ENCODE peak calls at places on chromosomes 5 and 9, in six cellular contexts. One of them, this sample, is unnamed.
A peak's percentile ranks its signal among the peaks of the same experiment; 100 is the strongest.

GRCh38 chr5:93252165-93252564 is 328.9 kb downstream of the NR2F1-AS1 start:
- DNase-seq in esophagus squamous epithelium: no peak
- DNase-seq in left ventricle myocardium inferior: no peak
- DNase-seq in A549: peak; percentile 17
- DNase-seq in GM23338: peak; percentile 17
- DNase-seq in dorsolateral prefrontal cortex: no peak
- DNase-seq in this sample: peak; percentile 33

GRCh38 chr5:112210430-112211005 is 208.6 kb downstream of the EPB41L4A start:
- DNase-seq in left ventricle myocardium inferior: no peak
- DNase-seq in esophagus squamous epithelium: no peak
- DNase-seq in dorsolateral prefrontal cortex: no peak
- DNase-seq in GM23338: peak; percentile 69
- DNase-seq in A549: peak; percentile 66
- DNase-seq in this sample: peak; percentile 16

GRCh38 chr9:91905958-91906585 is 44.0 kb downstream of the ROR2 start:
- DNase-seq in GM23338: no peak
- DNase-seq in left ventricle myocardium inferior: peak; percentile 28
- DNase-seq in esophagus squamous epithelium: no peak
- DNase-seq in dorsolateral prefrontal cortex: no peak
- DNase-seq in A549: no peak
- DNase-seq in this sample: no peak

GRCh38 chr9:31674264-31674663 is 710.2 kb upstream of the ACO1 start:
- DNase-seq in GM23338: no peak
- DNase-seq in dorsolateral prefrontal cortex: no peak
- DNase-seq in left ventricle myocardium inferior: no peak
- DNase-seq in A549: no peak
- DNase-seq in esophagus squamous epithelium: no peak
- DNase-seq in this sample: no peak

GRCh38 chr9:127968046-127968445 is 12.7 kb downstream of the EEIG1 start:
- DNase-seq in esophagus squamous epithelium: no peak
- DNase-seq in A549: peak; percentile 82
- DNase-seq in GM23338: no peak
- DNase-seq in dorsolateral prefrontal cortex: no peak
- DNase-seq in left ventricle myocardium inferior: peak; percentile 13
- DNase-seq in this sample: peak; percentile 81

GRCh38 chr5:153629027-153629426 is 138.6 kb downstream of the GRIA1 start:
- DNase-seq in A549: peak; percentile 56
- DNase-seq in left ventricle myocardium inferior: peak; percentile 18
- DNase-seq in esophagus squamous epithelium: no peak
- DNase-seq in dorsolateral prefrontal cortex: peak; percentile 49
- DNase-seq in GM23338: peak; percentile 73
- DNase-seq in this sample: peak; percentile 26

GRCh38 chr9:130692365-130692764 is 1.2 kb upstream of the EXOSC2 start:
- DNase-seq in left ventricle myocardium inferior: no peak
- DNase-seq in A549: peak; percentile 41
- DNase-seq in GM23338: peak; percentile 97
- DNase-seq in esophagus squamous epithelium: no peak
- DNase-seq in dorsolateral prefrontal cortex: peak; percentile 58
- DNase-seq in this sample: no peak

GRCh38 chr5:177306674-177307543 is 3.3 kb downstream of the PRELID1 start:
- DNase-seq in GM23338: peak; percentile 67
- DNase-seq in dorsolateral prefrontal cortex: no peak
- DNase-seq in A549: no peak
- DNase-seq in esophagus squamous epithelium: no peak
- DNase-seq in left ventricle myocardium inferior: no peak
- DNase-seq in this sample: no peak

GRCh38 chr5:103139264-103139865 is 19.3 kb downstream of the PPIP5K2 start:
- DNase-seq in esophagus squamous epithelium: no peak
- DNase-seq in GM23338: peak; percentile 86
- DNase-seq in dorsolateral prefrontal cortex: peak; percentile 62
- DNase-seq in left ventricle myocardium inferior: peak; percentile 65
- DNase-seq in A549: peak; percentile 76
- DNase-seq in this sample: peak; percentile 67

GRCh38 chr9:127555830-127556820 is 56.0 kb upstream of the STXBP1 start:
- DNase-seq in dorsolateral prefrontal cortex: no peak
- DNase-seq in esophagus squamous epithelium: no peak
- DNase-seq in GM23338: no peak
- DNase-seq in A549: peak; percentile 90
- DNase-seq in left ventricle myocardium inferior: peak; percentile 58
- DNase-seq in this sample: peak; percentile 80

GRCh38 chr5:179495906-179496455 is 54.4 kb upstream of the RUFY1 start:
- DNase-seq in A549: peak; percentile 21
- DNase-seq in esophagus squamous epithelium: no peak
- DNase-seq in GM23338: no peak
- DNase-seq in dorsolateral prefrontal cortex: no peak
- DNase-seq in left ventricle myocardium inferior: no peak
- DNase-seq in this sample: no peak

GRCh38 chr9:114718801-114719221 is 36.8 kb upstream of the TEX48 start:
- DNase-seq in GM23338: peak; percentile 19
- DNase-seq in esophagus squamous epithelium: no peak
- DNase-seq in dorsolateral prefrontal cortex: no peak
- DNase-seq in left ventricle myocardium inferior: no peak
- DNase-seq in A549: peak; percentile 22
- DNase-seq in this sample: peak; percentile 88

GRCh38 chr5:126002222-126002897 is 420.8 kb upstream of the GRAMD2B start:
- DNase-seq in esophagus squamous epithelium: no peak
- DNase-seq in left ventricle myocardium inferior: peak; percentile 65
- DNase-seq in dorsolateral prefrontal cortex: no peak
- DNase-seq in GM23338: no peak
- DNase-seq in A549: no peak
- DNase-seq in this sample: no peak

GRCh38 chr5:147479431-147479830 is 30.4 kb downstream of the DPYSL3 start:
- DNase-seq in left ventricle myocardium inferior: no peak
- DNase-seq in GM23338: no peak
- DNase-seq in dorsolateral prefrontal cortex: no peak
- DNase-seq in A549: no peak
- DNase-seq in esophagus squamous epithelium: no peak
- DNase-seq in this sample: no peak

GRCh38 chr5:124088289-124089064 is 576.5 kb downstream of the CSNK1G3 start:
- DNase-seq in esophagus squamous epithelium: no peak
- DNase-seq in A549: no peak
- DNase-seq in GM23338: no peak
- DNase-seq in dorsolateral prefrontal cortex: no peak
- DNase-seq in left ventricle myocardium inferior: no peak
- DNase-seq in this sample: no peak

GRCh38 chr5:33936381-33937016 is at the start of gene RXFP3:
- DNase-seq in A549: no peak
- DNase-seq in dorsolateral prefrontal cortex: no peak
- DNase-seq in left ventricle myocardium inferior: no peak
- DNase-seq in esophagus squamous epithelium: no peak
- DNase-seq in GM23338: peak; percentile 59
- DNase-seq in this sample: no peak

GRCh38 chr5:95331358-95331757 is 46.5 kb upstream of the MCTP1 start:
- DNase-seq in GM23338: no peak
- DNase-seq in esophagus squamous epithelium: no peak
- DNase-seq in A549: no peak
- DNase-seq in left ventricle myocardium inferior: no peak
- DNase-seq in dorsolateral prefrontal cortex: no peak
- DNase-seq in this sample: no peak

GRCh38 chr9:37030591-37030939 is 3.5 kb downstream of the PAX5 start:
- DNase-seq in dorsolateral prefrontal cortex: no peak
- DNase-seq in left ventricle myocardium inferior: no peak
- DNase-seq in GM23338: peak; percentile 48
- DNase-seq in A549: no peak
- DNase-seq in esophagus squamous epithelium: no peak
- DNase-seq in this sample: no peak

GRCh38 chr5:18238321-18238720 is 604.1 kb downstream of the TAF11L14 start:
- DNase-seq in GM23338: no peak
- DNase-seq in left ventricle myocardium inferior: no peak
- DNase-seq in dorsolateral prefrontal cortex: no peak
- DNase-seq in A549: no peak
- DNase-seq in esophagus squamous epithelium: no peak
- DNase-seq in this sample: no peak

GRCh38 chr5:18236386-18236785 is 602.1 kb downstream of the TAF11L14 start:
- DNase-seq in esophagus squamous epithelium: no peak
- DNase-seq in A549: peak; percentile 10
- DNase-seq in GM23338: no peak
- DNase-seq in left ventricle myocardium inferior: no peak
- DNase-seq in dorsolateral prefrontal cortex: no peak
- DNase-seq in this sample: no peak
- H3K27ac ChIP-seq in esophagus squamous epithelium: no peak overlapping the region
- H3K27ac ChIP-seq in A549: no peak overlapping the region
- H3K27ac ChIP-seq in GM23338: no peak overlapping the region
- H3K27ac ChIP-seq in left ventricle myocardium inferior: no peak overlapping the region
- H3K27ac ChIP-seq in dorsolateral prefrontal cortex: no peak overlapping the region
- H3K27ac ChIP-seq in this sample: no peak overlapping the region

GRCh38 chr5:139638090-139638735 is 9.9 kb upstream of the CXXC5 start:
- DNase-seq in left ventricle myocardium inferior: peak; percentile 87
- DNase-seq in esophagus squamous epithelium: no peak
- DNase-seq in GM23338: peak; percentile 71
- DNase-seq in A549: no peak
- DNase-seq in dorsolateral prefrontal cortex: peak; percentile 88
- DNase-seq in this sample: no peak

GRCh38 chr5:139637438-139638089 is 10.6 kb upstream of the CXXC5 start:
- DNase-seq in dorsolateral prefrontal cortex: peak; percentile 87
- DNase-seq in A549: no peak
- DNase-seq in esophagus squamous epithelium: no peak
- DNase-seq in left ventricle myocardium inferior: peak; percentile 89
- DNase-seq in GM23338: peak; percentile 88
- DNase-seq in this sample: no peak

GRCh38 chr5:139635606-139636206 is 12.4 kb upstream of the CXXC5 start:
- DNase-seq in left ventricle myocardium inferior: peak; percentile 85
- DNase-seq in A549: peak; percentile 73
- DNase-seq in esophagus squamous epithelium: no peak
- DNase-seq in GM23338: peak; percentile 87
- DNase-seq in dorsolateral prefrontal cortex: peak; percentile 55
- DNase-seq in this sample: no peak

GRCh38 chr5:139636207-139636792 is 11.8 kb upstream of the CXXC5 start:
- DNase-seq in esophagus squamous epithelium: no peak
- DNase-seq in A549: no peak
- DNase-seq in dorsolateral prefrontal cortex: no peak
- DNase-seq in left ventricle myocardium inferior: no peak
- DNase-seq in GM23338: no peak
- DNase-seq in this sample: no peak

DNA sequence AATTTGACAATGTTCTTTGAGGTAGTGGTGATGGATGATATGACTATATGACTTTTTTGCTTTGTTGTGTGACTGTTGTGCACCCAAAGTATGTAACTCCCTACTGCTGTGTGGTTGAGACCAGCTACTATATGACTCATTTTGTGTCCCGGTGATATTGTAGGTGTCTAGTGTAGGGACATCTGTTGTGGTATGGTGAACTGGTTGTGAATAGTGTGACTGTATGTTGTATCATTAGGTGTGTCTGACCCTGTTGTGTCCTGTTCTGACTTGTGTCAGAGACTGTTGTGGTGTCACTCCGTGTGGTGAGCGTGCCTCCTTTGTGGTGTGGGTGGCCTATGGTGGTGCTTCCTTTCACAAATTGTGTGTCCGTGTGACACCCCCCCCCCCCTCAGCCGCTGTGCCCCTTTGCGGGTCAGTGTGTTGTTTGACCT is 11.2 kb upstream of the CXXC5 start:
- DNase-seq in dorsolateral prefrontal cortex: no peak
- DNase-seq in esophagus squamous epithelium: no peak
- DNase-seq in GM23338: no peak
- DNase-seq in left ventricle myocardium inferior: no peak
- DNase-seq in A549: no peak
- DNase-seq in this sample: no peak
- H3K27ac ChIP-seq in dorsolateral prefrontal cortex: peak overlapping the region; percentile 95
- H3K27ac ChIP-seq in esophagus squamous epithelium: peak overlapping the region; percentile 80
- H3K27ac ChIP-seq in GM23338: no peak overlapping the region
- H3K27ac ChIP-seq in left ventricle myocardium inferior: peak overlapping the region; percentile 94
- H3K27ac ChIP-seq in A549: peak overlapping the region; percentile 91
- H3K27ac ChIP-seq in this sample: peak overlapping the region; percentile 37

GRCh38 chr5:174793076-174793475 is 68.7 kb downstream of the MSX2 start:
- DNase-seq in dorsolateral prefrontal cortex: no peak
- DNase-seq in GM23338: no peak
- DNase-seq in esophagus squamous epithelium: no peak
- DNase-seq in left ventricle myocardium inferior: no peak
- DNase-seq in A549: no peak
- DNase-seq in this sample: no peak

GRCh38 chr5:174796711-174797192 is 72.4 kb downstream of the MSX2 start:
- DNase-seq in A549: no peak
- DNase-seq in dorsolateral prefrontal cortex: no peak
- DNase-seq in left ventricle myocardium inferior: no peak
- DNase-seq in esophagus squamous epithelium: no peak
- DNase-seq in GM23338: no peak
- DNase-seq in this sample: no peak

GRCh38 chr5:174794941-174795672 is 70.7 kb downstream of the MSX2 start:
- DNase-seq in esophagus squamous epithelium: no peak
- DNase-seq in dorsolateral prefrontal cortex: no peak
- DNase-seq in left ventricle myocardium inferior: no peak
- DNase-seq in A549: no peak
- DNase-seq in GM23338: peak; percentile 70
- DNase-seq in this sample: no peak

GRCh38 chr5:174790906-174791305 is 66.5 kb downstream of the MSX2 start:
- DNase-seq in esophagus squamous epithelium: no peak
- DNase-seq in GM23338: no peak
- DNase-seq in left ventricle myocardium inferior: no peak
- DNase-seq in A549: no peak
- DNase-seq in dorsolateral prefrontal cortex: no peak
- DNase-seq in this sample: no peak

GRCh38 chr5:174793684-174794328 is 69.4 kb downstream of the MSX2 start:
- DNase-seq in A549: peak; percentile 17
- DNase-seq in dorsolateral prefrontal cortex: peak; percentile 85
- DNase-seq in esophagus squamous epithelium: no peak
- DNase-seq in GM23338: peak; percentile 90
- DNase-seq in left ventricle myocardium inferior: peak; percentile 47
- DNase-seq in this sample: peak; percentile 29
- H3K27ac ChIP-seq in A549: no peak overlapping the region
- H3K27ac ChIP-seq in dorsolateral prefrontal cortex: no peak overlapping the region
- H3K27ac ChIP-seq in esophagus squamous epithelium: no peak overlapping the region
- H3K27ac ChIP-seq in GM23338: no peak overlapping the region
- H3K27ac ChIP-seq in left ventricle myocardium inferior: no peak overlapping the region
- H3K27ac ChIP-seq in this sample: no peak overlapping the region

GRCh38 chr5:76545184-76545583 is 78.0 kb downstream of the F2RL2 start:
- DNase-seq in A549: no peak
- DNase-seq in esophagus squamous epithelium: no peak
- DNase-seq in dorsolateral prefrontal cortex: no peak
- DNase-seq in left ventricle myocardium inferior: no peak
- DNase-seq in GM23338: no peak
- DNase-seq in this sample: no peak

GRCh38 chr5:76546497-76547102 is 76.6 kb downstream of the F2RL2 start:
- DNase-seq in dorsolateral prefrontal cortex: no peak
- DNase-seq in left ventricle myocardium inferior: no peak
- DNase-seq in esophagus squamous epithelium: no peak
- DNase-seq in A549: no peak
- DNase-seq in GM23338: no peak
- DNase-seq in this sample: no peak

GRCh38 chr5:76544268-76544926 is 78.8 kb downstream of the F2RL2 start:
- DNase-seq in esophagus squamous epithelium: no peak
- DNase-seq in dorsolateral prefrontal cortex: no peak
- DNase-seq in A549: peak; percentile 64
- DNase-seq in GM23338: peak; percentile 78
- DNase-seq in left ventricle myocardium inferior: no peak
- DNase-seq in this sample: peak; percentile 31

GRCh38 chr5:76542236-76542635 is 81.0 kb downstream of the F2RL2 start:
- DNase-seq in left ventricle myocardium inferior: no peak
- DNase-seq in esophagus squamous epithelium: no peak
- DNase-seq in GM23338: no peak
- DNase-seq in A549: no peak
- DNase-seq in dorsolateral prefrontal cortex: no peak
- DNase-seq in this sample: no peak

GRCh38 chr5:76542887-76543690 is 80.1 kb downstream of the F2RL2 start:
- DNase-seq in dorsolateral prefrontal cortex: no peak
- DNase-seq in esophagus squamous epithelium: no peak
- DNase-seq in GM23338: peak; percentile 39
- DNase-seq in left ventricle myocardium inferior: no peak
- DNase-seq in A549: no peak
- DNase-seq in this sample: no peak
- H3K27ac ChIP-seq in dorsolateral prefrontal cortex: no peak overlapping the region
- H3K27ac ChIP-seq in esophagus squamous epithelium: peak overlapping the region; percentile 53
- H3K27ac ChIP-seq in GM23338: peak overlapping the region; percentile 26
- H3K27ac ChIP-seq in left ventricle myocardium inferior: no peak overlapping the region
- H3K27ac ChIP-seq in A549: no peak overlapping the region
- H3K27ac ChIP-seq in this sample: no peak overlapping the region

GRCh38 chr9:119951090-119951489 is 581.9 kb upstream of the BRINP1 start:
- DNase-seq in A549: no peak
- DNase-seq in dorsolateral prefrontal cortex: no peak
- DNase-seq in esophagus squamous epithelium: no peak
- DNase-seq in GM23338: peak; percentile 15
- DNase-seq in left ventricle myocardium inferior: no peak
- DNase-seq in this sample: no peak
- H3K27ac ChIP-seq in A549: no peak overlapping the region
- H3K27ac ChIP-seq in dorsolateral prefrontal cortex: no peak overlapping the region
- H3K27ac ChIP-seq in esophagus squamous epithelium: no peak overlapping the region
- H3K27ac ChIP-seq in GM23338: no peak overlapping the region
- H3K27ac ChIP-seq in left ventricle myocardium inferior: peak overlapping the region; percentile 30
- H3K27ac ChIP-seq in this sample: no peak overlapping the region

This sample was measured in HCT116.